ENCODE peak calls at places on chromosomes 16 and 17, in eight cellular contexts. S is upper lobe of left lung, H is Panc1, Q is K562, V is HCT116, R is HepG2, F is GM12878, D is GM23338. K is an unnamed sample.
A peak's percentile ranks its signal among the peaks of the same experiment; 100 is the strongest.

GRCh38 chr16:1691956-1692355 is 13.9 kb downstream of the JPT2 start:
- ATAC-seq in S (no peak), H (peak; percentile 76), Q (no peak), V (peak; percentile 42), R (no peak), F (no peak), D (no peak), K (no peak)

GRCh38 chr17:2189231-2189630 is 114.4 kb downstream of the SMG6 start:
- ATAC-seq in S (no peak), H (no peak), Q (no peak), V (no peak), R (no peak), F (no peak), D (no peak), K (no peak)

GRCh38 chr16:4089811-4090293 is 26.4 kb downstream of the ADCY9 start:
- ATAC-seq in S (peak; percentile 9), H (peak; percentile 31), Q (no peak), V (no peak), R (no peak), F (no peak), D (peak; percentile 74), K (no peak)

GRCh38 chr17:68749742-68750562 is 148.8 kb upstream of the FAM20A start:
- ATAC-seq in S (peak; percentile 23), H (no peak), Q (peak; percentile 42), V (no peak), R (peak; percentile 57), F (no peak), D (peak; percentile 78), K (no peak)

GRCh38 chr17:47742319-47743181 is 9.5 kb downstream of the TBX21 start:
- ATAC-seq in S (no peak), H (peak; percentile 55), Q (peak; percentile 83), V (peak; percentile 79), R (peak; percentile 85), F (peak; percentile 85), D (peak; percentile 98), K (no peak)

GRCh38 chr16:19073344-19073743 is 5.9 kb downstream of the COQ7 start:
- ATAC-seq in S (no peak), H (no peak), Q (no peak), V (no peak), R (no peak), F (no peak), D (no peak), K (no peak)

GRCh38 chr17:80658821-80659220 is 114.2 kb downstream of the RPTOR start:
- ATAC-seq in S (no peak), H (no peak), Q (no peak), V (no peak), R (peak; percentile 39), F (no peak), D (no peak), K (no peak)

GRCh38 chr17:15651001-15651582 is 31.6 kb upstream of the FBXW10B start:
- ATAC-seq in S (no peak), H (peak; percentile 28), Q (no peak), V (peak; percentile 23), R (no peak), F (no peak), D (peak; percentile 5), K (peak; percentile 2)

GRCh38 chr16:80372341-80372740 is 168.5 kb upstream of the DYNLRB2 start:
- ATAC-seq in S (peak; percentile 40), H (no peak), Q (no peak), V (no peak), R (no peak), F (no peak), D (no peak), K (no peak)

GRCh38 chr16:82636958-82637357 is 10.2 kb downstream of the CDH13 start:
- ATAC-seq in S (no peak), H (no peak), Q (no peak), V (no peak), R (no peak), F (no peak), D (no peak), K (no peak)

GRCh38 chr17:31916496-31917064 is 15.1 kb upstream of the UTP6 start:
- ATAC-seq in S (peak; percentile 6), H (no peak), Q (no peak), V (no peak), R (no peak), F (no peak), D (peak; percentile 75), K (no peak)

GRCh38 chr16:12311309-12311708 is 334.8 kb downstream of the SNX29 start:
- ATAC-seq in S (no peak), H (no peak), Q (peak; percentile 42), V (peak; percentile 42), R (no peak), F (no peak), D (peak; percentile 91), K (no peak)

GRCh38 chr17:1467898-1468492 is 12.0 kb upstream of the CRK start:
- ATAC-seq in S (peak; percentile 24), H (no peak), Q (peak; percentile 21), V (no peak), R (peak; percentile 98), F (no peak), D (peak; percentile 65), K (peak; percentile 72)

GRCh38 chr17:75773808-75774470 is 8.9 kb upstream of the GALK1 start:
- ATAC-seq in S (no peak), H (no peak), Q (no peak), V (peak; percentile 30), R (peak; percentile 61), F (peak; percentile 8), D (peak; percentile 69), K (peak; percentile 11)

GRCh38 chr17:75776399-75777242 is 8.0 kb upstream of the UNK start:
- ATAC-seq in S (no peak), H (no peak), Q (peak; percentile 19), V (no peak), R (no peak), F (no peak), D (no peak), K (no peak)

GRCh38 chr17:75773121-75773807 is 8.3 kb upstream of the GALK1 start:
- ATAC-seq in S (no peak), H (peak; percentile 17), Q (no peak), V (no peak), R (peak; percentile 26), F (no peak), D (peak; percentile 1), K (peak; percentile 18)

GRCh38 chr17:75774471-75774987 is 9.5 kb upstream of the GALK1 start:
- ATAC-seq in S (no peak), H (no peak), Q (no peak), V (no peak), R (peak; percentile 13), F (peak; percentile 1), D (no peak), K (peak; percentile 2)

GRCh38 chr17:75774988-75775668 is 9.5 kb upstream of the UNK start:
- ATAC-seq in S (no peak), H (no peak), Q (peak; percentile 2), V (no peak), R (peak; percentile 0), F (no peak), D (peak; percentile 6), K (no peak)
- TF ChIP-seq POLR2AphosphoS5 in S (no peak), H (no peak), Q (peak; percentile 35), V (no peak), R (peak; percentile 5), F (peak; percentile 65), D (no peak), K (peak; percentile 83)

DNA sequence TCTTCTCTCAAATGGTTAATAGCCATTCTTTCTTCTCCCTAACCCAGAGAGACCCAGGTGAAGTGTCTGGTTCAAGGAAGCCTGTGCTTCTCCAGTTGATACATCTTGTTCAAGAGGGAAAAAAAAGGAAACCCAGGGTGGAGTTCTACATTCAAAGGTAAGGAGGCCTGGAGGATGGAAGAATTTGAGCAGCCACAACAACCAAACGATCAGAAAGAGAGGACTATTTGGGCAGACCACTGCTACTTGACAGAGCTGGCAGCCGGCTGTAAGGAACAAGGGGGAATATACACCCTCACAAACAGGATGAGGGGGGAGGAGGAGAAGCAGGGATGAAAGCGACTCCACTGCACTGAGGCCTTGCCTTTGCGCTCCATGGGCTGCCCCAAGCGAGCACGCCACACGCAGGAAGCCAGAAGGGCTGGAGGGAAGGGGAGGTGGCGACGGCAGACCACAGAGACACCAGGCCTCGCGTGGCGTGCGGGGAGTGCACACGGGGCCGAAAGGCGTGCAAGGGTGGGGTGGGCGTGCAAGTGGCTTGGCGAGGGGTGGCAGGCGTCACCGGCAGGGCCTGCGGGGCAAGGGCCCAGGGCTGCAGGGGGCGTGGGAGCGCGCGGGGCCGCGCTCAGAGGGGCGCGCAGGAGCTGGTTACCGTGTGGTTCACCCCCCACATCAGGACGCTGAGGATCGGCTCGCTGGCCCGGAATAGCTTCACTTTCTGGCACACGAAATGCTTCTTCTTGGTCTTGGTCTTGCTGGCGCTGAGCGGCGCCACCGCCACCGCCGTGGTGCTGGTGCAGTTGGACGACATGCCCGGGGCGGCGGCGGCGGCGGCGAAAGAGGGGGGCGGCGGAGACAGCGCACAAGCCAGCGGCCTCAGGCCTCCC is 499 bp downstream of the PIP4K2B start:
- ATAC-seq in S (peak; percentile 51), H (peak; percentile 46), Q (peak; percentile 58), V (peak; percentile 34), R (peak; percentile 43), F (peak; percentile 45), D (peak; percentile 35), K (peak; percentile 26)
- TF ChIP-seq POLR2AphosphoS5 in S (no peak), H (no peak), Q (no peak), V (peak; percentile 31), R (no peak), F (no peak), D (peak; percentile 36), K (no peak)

GRCh38 chr17:38872671-38873385 is 3.0 kb downstream of the LASP1 start:
- ATAC-seq in S (no peak), H (no peak), Q (no peak), V (no peak), R (no peak), F (no peak), D (no peak), K (no peak)

GRCh38 chr17:38870259-38871165 is 654 bp downstream of the LASP1 start:
- ATAC-seq in S (peak; percentile 75), H (peak; percentile 33), Q (peak; percentile 76), V (peak; percentile 33), R (peak; percentile 17), F (peak; percentile 59), D (peak; percentile 36), K (peak; percentile 44)

GRCh38 chr17:38869647-38870258 is at the start of gene LASP1:
- ATAC-seq in S (peak; percentile 91), H (peak; percentile 76), Q (peak; percentile 67), V (peak; percentile 67), R (peak; percentile 72), F (peak; percentile 76), D (peak; percentile 53), K (peak; percentile 82)

GRCh38 chr17:38871992-38872605 is 2.2 kb downstream of the LASP1 start:
- ATAC-seq in S (no peak), H (no peak), Q (no peak), V (no peak), R (no peak), F (no peak), D (no peak), K (no peak)

GRCh38 chr17:38871247-38871991 is 1.6 kb downstream of the LASP1 start:
- ATAC-seq in S (peak; percentile 13), H (no peak), Q (peak; percentile 60), V (peak; percentile 22), R (peak; percentile 31), F (peak; percentile 24), D (no peak), K (no peak)
- TF ChIP-seq POLR2AphosphoS5 in S (peak; percentile 84), H (no peak), Q (peak; percentile 58), V (peak; percentile 54), R (peak; percentile 72), F (no peak), D (no peak), K (peak; percentile 56)

DNA sequence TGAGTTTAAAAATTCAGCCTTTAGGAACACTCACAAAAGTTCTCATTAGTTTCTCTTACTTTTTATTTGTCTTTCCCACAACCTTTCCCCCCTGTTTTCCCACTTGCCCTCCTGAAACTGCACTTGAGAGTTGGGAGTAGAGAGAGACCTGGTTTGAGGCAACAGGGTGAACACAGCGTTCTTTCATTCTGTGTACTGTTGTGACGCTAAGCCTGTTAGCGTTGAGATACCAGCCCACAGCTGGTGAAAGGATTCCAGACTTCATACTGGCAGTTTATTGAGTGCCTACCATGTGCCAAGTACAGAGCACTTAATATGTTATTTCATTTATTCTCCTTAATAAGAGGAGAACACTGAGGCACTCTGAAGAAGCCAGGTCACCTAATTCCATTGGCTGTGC is 10.3 kb downstream of the TNRC6C start:
- ATAC-seq in S (no peak), H (no peak), Q (no peak), V (no peak), R (no peak), F (no peak), D (no peak), K (no peak)
- TF ChIP-seq POLR2AphosphoS5 in S (no peak), H (no peak), Q (no peak), V (no peak), R (no peak), F (no peak), D (no peak), K (no peak)

K was measured in gastroesophageal sphincter.